ENCODE peak calls at places on chromosome 10, in ten cellular contexts. Q is CD8-positive, alpha-beta T cell; Y is GM12865; B is activated B cell treated with CpG ODN at 0.5 μM for 24 hours; X is uterus; E is mesothelial cell of epicardium; D is GM10248; N is brain microvascular endothelial cell; G is bronchial epithelial cell; M is CD4-positive, alpha-beta T cell. I is an unnamed sample.

GRCh38 chr10:58081353-58081752 is 186.3 kb downstream of the IPMK start:
- DNase-seq in Y (no peak), Q (no peak), G (no peak), N (no peak), X (no peak), D (no peak), B (no peak), E (no peak), M (no peak), I (no peak)

GRCh38 chr10:1488970-1489548 is 248.3 kb downstream of the ADARB2 start:
- DNase-seq in N (no peak), G (no peak), Q (no peak), Y (peak; percentile 87), E (no peak), B (peak; percentile 52), M (no peak), D (peak; percentile 58), X (no peak), I (no peak)

GRCh38 chr10:26642896-26643653 is 54.4 kb upstream of the PDSS1 start:
- DNase-seq in B (no peak), M (no peak), X (no peak), Y (no peak), D (no peak), Q (no peak), G (no peak), E (no peak), N (no peak), I (no peak)

GRCh38 chr10:117936136-117936535 is 110.6 kb downstream of the RAB11FIP2 start:
- DNase-seq in Q (no peak), D (no peak), E (no peak), X (peak; percentile 59), M (no peak), G (peak; percentile 33), Y (no peak), N (no peak), B (no peak), I (no peak)

GRCh38 chr10:110803830-110804338 is 67.8 kb upstream of the PDCD4 start:
- DNase-seq in G (peak; percentile 49), X (peak; percentile 72), D (peak; percentile 70), E (no peak), Q (no peak), M (no peak), B (peak; percentile 29), Y (peak; percentile 75), N (no peak), I (no peak)

GRCh38 chr10:19904202-19904661 is 88.0 kb downstream of the PLXDC2 start:
- DNase-seq in D (no peak), Q (no peak), N (peak; percentile 95), G (no peak), X (no peak), M (no peak), B (no peak), Y (peak; percentile 69), E (no peak), I (no peak)

GRCh38 chr10:84293574-84294016 is 34.8 kb upstream of the CCSER2 start:
- DNase-seq in G (no peak), Q (no peak), N (no peak), M (no peak), X (no peak), D (no peak), B (no peak), Y (no peak), E (no peak), I (no peak)

GRCh38 chr10:15571570-15571969 is 148.2 kb downstream of the ITGA8 start:
- DNase-seq in E (peak; percentile 51), G (peak; percentile 2), M (no peak), D (no peak), Q (no peak), B (no peak), N (peak; percentile 66), Y (no peak), X (peak; percentile 47), I (no peak)

DNA sequence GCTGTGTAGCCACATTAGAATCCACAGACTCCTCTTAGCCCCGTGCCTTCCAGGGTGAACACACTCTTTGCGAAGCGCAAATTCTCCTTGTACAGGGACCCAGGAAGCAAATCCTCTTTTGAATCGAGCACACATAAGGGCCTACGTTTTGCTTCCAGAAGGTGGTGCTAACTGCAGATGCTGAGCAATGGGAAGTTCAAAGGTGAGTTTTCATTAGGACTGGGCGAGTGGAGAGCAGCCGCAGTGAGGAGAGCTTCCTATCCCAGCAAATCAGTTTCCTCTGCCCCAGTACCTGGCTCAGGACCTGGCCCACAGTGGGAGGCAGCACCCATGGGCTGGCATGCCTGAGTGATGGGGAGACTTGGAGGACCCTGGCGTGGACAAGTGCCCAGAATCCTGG is 23.5 kb upstream of the GPR26 start:
- DNase-seq in X (no peak), M (no peak), G (no peak), Y (no peak), B (no peak), Q (no peak), D (no peak), N (no peak), E (no peak), I (no peak)
- TF ChIP-seq CTCF in X (no peak), M (no peak), G (no peak), Y (no peak), B (no peak), Q (no peak), D (no peak), N (no peak), E (no peak), I (no peak)

DNA sequence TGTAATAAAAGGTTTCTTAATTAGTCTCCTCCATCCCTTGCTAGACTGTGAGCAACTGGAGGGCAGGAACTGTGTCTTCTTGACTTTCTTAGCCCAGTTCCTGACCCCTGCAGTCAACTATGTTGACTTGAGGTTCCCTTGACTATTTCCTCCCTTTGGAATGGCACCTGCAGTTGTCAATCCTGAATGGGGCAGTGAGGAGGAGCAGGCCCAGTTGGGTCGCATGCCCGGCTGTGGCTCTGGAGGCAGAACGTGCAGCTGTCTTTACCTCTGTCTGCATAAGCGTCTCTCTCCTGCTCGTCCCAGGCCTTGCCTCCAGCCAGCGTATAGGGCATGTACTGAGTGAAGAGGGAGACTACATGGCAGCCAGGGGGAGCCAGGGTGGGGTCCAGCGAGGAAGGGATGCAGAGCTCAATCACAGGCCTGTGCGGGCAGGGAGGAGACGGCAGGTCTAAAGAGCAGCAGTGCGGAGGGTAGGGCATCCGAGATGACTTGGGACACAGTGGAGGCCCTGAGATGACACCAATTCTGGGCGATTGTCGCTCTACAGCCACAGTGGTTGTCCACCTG is 26.8 kb downstream of the PYROXD2 start:
- DNase-seq in E (no peak), G (no peak), B (no peak), X (no peak), N (no peak), Y (no peak), Q (no peak), M (no peak), D (no peak), I (no peak)
- TF ChIP-seq CTCF in E (no peak), G (no peak), B (no peak), X (no peak), N (peak; percentile 34), Y (no peak), Q (no peak), M (no peak), D (peak; percentile 10), I (no peak)

GRCh38 chr10:113049881-113050280 is 99.8 kb downstream of the TCF7L2 start:
- DNase-seq in D (no peak), G (no peak), X (no peak), Q (no peak), M (no peak), Y (no peak), E (no peak), N (no peak), B (no peak), I (no peak)

GRCh38 chr10:113053881-113054280 is 103.8 kb downstream of the TCF7L2 start:
- DNase-seq in Y (no peak), D (no peak), E (no peak), N (no peak), X (no peak), Q (no peak), G (peak; percentile 33), B (no peak), M (no peak), I (no peak)

GRCh38 chr10:113053091-113053490 is 103.0 kb downstream of the TCF7L2 start:
- DNase-seq in Y (no peak), N (no peak), B (no peak), G (no peak), E (no peak), X (no peak), M (no peak), D (no peak), Q (no peak), I (no peak)

GRCh38 chr10:113051456-113051855 is 101.4 kb downstream of the TCF7L2 start:
- DNase-seq in M (no peak), Y (no peak), X (no peak), Q (no peak), E (no peak), N (no peak), B (no peak), G (no peak), D (no peak), I (no peak)

DNA sequence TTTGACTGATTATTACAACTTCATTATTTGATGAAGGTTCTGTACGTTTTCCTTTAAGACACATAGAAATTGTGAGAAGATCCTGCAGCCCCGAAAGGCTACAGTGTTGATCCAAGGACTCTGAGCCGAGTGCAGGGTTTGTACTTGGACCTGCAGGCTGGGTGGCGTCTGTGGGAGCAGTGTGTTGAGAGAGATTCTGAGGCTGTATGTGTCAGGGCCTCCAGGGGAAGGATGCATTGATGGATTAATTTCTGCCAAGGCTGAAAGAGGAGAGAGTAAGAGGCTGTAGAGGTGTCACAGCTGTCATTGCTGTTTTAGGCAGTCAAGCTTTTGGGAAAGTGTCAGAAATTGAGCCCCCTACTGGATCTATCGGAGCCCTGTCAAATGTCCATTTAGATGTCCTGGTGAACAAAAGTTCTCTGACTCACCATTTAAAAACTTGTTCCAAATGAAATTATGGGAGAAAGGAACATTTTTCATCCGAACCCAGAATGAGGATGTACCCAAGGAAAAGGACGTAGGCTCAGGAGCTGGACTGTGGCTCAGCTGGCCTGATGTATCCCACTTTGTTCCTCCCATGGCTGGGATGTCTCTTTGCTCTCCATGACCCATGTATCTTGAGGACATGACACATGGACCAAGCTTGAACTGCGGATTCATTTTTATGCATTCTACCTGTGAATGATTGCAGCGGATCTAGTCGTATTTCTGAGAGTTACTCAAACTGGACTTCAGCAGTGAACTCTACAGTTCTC is 102.2 kb downstream of the TCF7L2 start:
- DNase-seq in D (no peak), G (no peak), Y (peak; percentile 2), X (no peak), N (no peak), Q (no peak), E (no peak), M (no peak), B (no peak), I (no peak)
- TF ChIP-seq CTCF in D (no peak), G (no peak), Y (peak; percentile 2), X (peak; percentile 12), N (peak; percentile 61), Q (no peak), E (no peak), M (no peak), B (no peak), I (no peak)

GRCh38 chr10:119347181-119347974 is 140.0 kb downstream of the GRK5 start:
- DNase-seq in D (no peak), M (no peak), G (no peak), E (no peak), N (no peak), X (no peak), Q (no peak), Y (no peak), B (no peak), I (no peak)

GRCh38 chr10:119349937-119350513 is 142.7 kb downstream of the GRK5 start:
- DNase-seq in Y (no peak), D (no peak), N (no peak), Q (no peak), E (no peak), B (no peak), M (no peak), X (no peak), G (no peak), I (no peak)

GRCh38 chr10:119349341-119349740 is 142.0 kb downstream of the GRK5 start:
- DNase-seq in Y (no peak), Q (no peak), D (no peak), N (no peak), E (no peak), G (no peak), M (no peak), B (no peak), X (peak; percentile 19), I (no peak)

GRCh38 chr10:119348106-119348505 is 140.7 kb downstream of the GRK5 start:
- DNase-seq in Y (no peak), M (no peak), D (no peak), X (no peak), Q (no peak), B (no peak), N (no peak), G (no peak), E (no peak), I (no peak)

DNA sequence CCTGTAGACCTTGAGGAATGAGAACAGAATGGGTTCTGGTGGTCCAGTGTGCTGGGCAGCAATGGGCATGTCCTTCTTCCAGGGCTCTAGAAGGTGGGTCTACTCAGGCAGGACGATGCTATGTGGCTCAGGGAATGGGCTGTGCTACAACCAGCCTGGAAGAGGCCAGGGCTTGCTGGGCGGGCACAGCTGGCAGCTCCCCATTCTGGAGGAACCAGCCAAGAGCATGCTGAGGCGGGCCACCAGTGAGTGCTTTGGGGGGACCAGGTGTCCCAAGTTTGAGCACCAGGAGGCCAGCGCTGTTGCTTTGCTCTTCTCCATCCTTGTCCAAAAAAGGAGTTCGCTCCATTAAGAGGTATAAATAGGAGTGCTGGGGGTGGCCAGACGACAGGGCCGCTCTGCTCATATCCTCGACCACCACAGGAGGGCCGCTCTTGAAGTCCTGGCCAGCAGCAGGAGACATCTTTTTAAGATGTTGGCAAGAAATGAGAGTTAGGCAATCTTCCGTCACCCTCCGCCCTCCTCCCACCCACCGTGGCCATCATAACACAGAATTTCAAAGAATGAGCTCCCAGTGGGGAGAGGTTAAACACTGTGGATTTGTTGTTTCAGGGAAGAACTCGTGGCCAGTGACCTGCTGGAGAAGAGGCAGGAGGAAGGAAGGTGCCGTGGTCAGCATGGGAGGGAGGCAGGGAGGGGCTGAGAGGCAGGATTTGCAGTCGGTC is 141.3 kb downstream of the GRK5 start:
- DNase-seq in B (no peak), G (no peak), X (peak; percentile 58), Y (no peak), M (no peak), N (peak; percentile 17), E (no peak), D (no peak), Q (no peak), I (no peak)
- TF ChIP-seq CTCF in B (no peak), G (no peak), X (peak; percentile 44), Y (no peak), M (no peak), N (peak; percentile 47), E (no peak), D (no peak), Q (no peak), I (no peak)